ENCODE peak calls at places on chromosomes 6 and 20, in six cellular contexts. P, D, O, A, F and B are unnamed samples. For H3K27me3, the result is how much of the 10 kb centered on the place peaks cover.

GRCh38 chr20:25532015-25532751 is 53.1 kb downstream of the NINL start:
- DNase-seq in D (no peak), O (peak), A (no peak), P (no peak), F (no peak), B (no peak)

GRCh38 chr6:111987295-111987694 is 66.6 kb upstream of the CCN6 start:
- DNase-seq in O (no peak), A (no peak), D (peak), P (no peak), F (no peak), B (no peak)

GRCh38 chr6:11231564-11232176 is 798 bp downstream of the NEDD9 start:
- DNase-seq in D (no peak), O (no peak), P (peak), F (no peak), A (no peak), B (no peak)

GRCh38 chr6:14616611-14617010 is 499.0 kb downstream of the CD83 start:
- DNase-seq in O (no peak), F (no peak), D (no peak), A (no peak), P (no peak), B (no peak)

GRCh38 chr6:151948007-151948745 is 140.7 kb downstream of the ESR1 start:
- DNase-seq in O (no peak), P (no peak), F (no peak), A (no peak), D (no peak), B (no peak)

GRCh38 chr6:169859978-169860703 is 108.7 kb downstream of the ERMARD start:
- DNase-seq in F (no peak), D (no peak), O (no peak), P (no peak), A (no peak), B (peak)

GRCh38 chr20:33667245-33668086 is 723 bp downstream of the ACTL10 start:
- DNase-seq in D (peak), A (peak), O (peak), P (peak), F (peak), B (peak)

GRCh38 chr6:36334832-36335459 is 1.7 kb downstream of the BNIP5 start:
- DNase-seq in P (no peak), F (no peak), D (no peak), A (no peak), O (no peak), B (no peak)

GRCh38 chr20:29763821-29764511 is 1493.5 kb upstream of the DEFB115 start:
- DNase-seq in A (no peak), D (no peak), P (no peak), F (no peak), O (no peak), B (no peak)

GRCh38 chr20:58976095-58976730 is 4.8 kb upstream of the NELFCD start:
- DNase-seq in A (no peak), O (no peak), D (peak), P (no peak), F (no peak), B (no peak)

GRCh38 chr20:41181567-41181966 is 44.2 kb downstream of the PLCG1 start:
- DNase-seq in P (no peak), F (no peak), O (peak), D (no peak), A (no peak), B (no peak)

GRCh38 chr6:14310955-14311354 is 193.4 kb downstream of the CD83 start:
- DNase-seq in D (no peak), A (no peak), F (no peak), P (no peak), O (no peak), B (peak)

GRCh38 chr20:61903575-61904340 is 161.9 kb downstream of the TAF4 start:
- DNase-seq in F (no peak), A (no peak), D (no peak), O (peak), P (no peak), B (no peak)
- H3K27me3 ChIP-seq in F (under half), A (under half), D (under half), O (under half), P (under half), B (under half)

GRCh38 chr20:57633945-57634491 is 13.8 kb upstream of the ZBP1 start:
- DNase-seq in F (peak), A (peak), D (no peak), P (no peak), O (no peak), B (no peak)
- H3K27me3 ChIP-seq in F (under half), A (under half), D (under half), P (under half), O (under half), B (under half)

GRCh38 chr20:47788741-47789080 is 3.4 kb upstream of the SULF2 start:
- DNase-seq in D (no peak), A (no peak), P (no peak), F (no peak), O (no peak), B (no peak)
- H3K27me3 ChIP-seq in D (under half), A (under half), P (under half), F (under half), O (under half), B (under half)

GRCh38 chr6:158661156-158661555 is 11.3 kb downstream of the SYTL3 start:
- DNase-seq in P (no peak), A (no peak), F (no peak), D (no peak), O (no peak), B (no peak)
- H3K27me3 ChIP-seq in P (under half), A (under half), F (under half), D (under half), O (under half), B (under half)